ENCODE peak calls at places on chromosome 13, in six cellular contexts. N, Z, L, F, R and B are unnamed samples.
A peak's percentile ranks its signal among the peaks of the same experiment; 100 is the strongest.

GRCh38 chr13:77599351-77599750 is 63.8 kb downstream of the SCEL start:
- DNase-seq in N (no peak), F (no peak), L (no peak), Z (no peak), R (no peak), B (no peak)

GRCh38 chr13:71760226-71760591 is 106.8 kb downstream of the DACH1 start:
- DNase-seq in Z (no peak), F (no peak), L (no peak), N (no peak), R (no peak), B (no peak)

GRCh38 chr13:26561636-26562537 is 4.4 kb downstream of the WASF3 start:
- DNase-seq in N (no peak), L (no peak), F (peak; percentile 23), Z (no peak), R (no peak), B (no peak)

GRCh38 chr13:107867701-107868661 is 347.4 kb downstream of the LIG4 start:
- DNase-seq in R (peak; percentile 35), L (no peak), Z (no peak), N (peak; percentile 81), F (peak; percentile 83), B (no peak)

GRCh38 chr13:25988655-25989054 is 63.2 kb downstream of the SHISA2 start:
- DNase-seq in N (no peak), R (no peak), Z (no peak), F (no peak), L (no peak), B (no peak)

GRCh38 chr13:98458431-98458830 is 118.5 kb downstream of the STK24 start:
- DNase-seq in F (no peak), Z (no peak), N (no peak), L (no peak), R (no peak), B (no peak)

GRCh38 chr13:51733656-51734334 is 70.2 kb downstream of the DHRS12 start:
- DNase-seq in F (peak; percentile 12), L (no peak), R (no peak), Z (no peak), N (no peak), B (no peak)

GRCh38 chr13:93730780-93731179 is 504.2 kb downstream of the GPC6 start:
- DNase-seq in Z (no peak), R (no peak), N (no peak), L (no peak), F (no peak), B (no peak)

GRCh38 chr13:89407357-89407756 is 1736.2 kb downstream of the SLITRK5 start:
- DNase-seq in N (no peak), Z (no peak), F (no peak), L (no peak), R (no peak), B (no peak)

GRCh38 chr13:73625562-73626339 is 508.5 kb downstream of the KLF12 start:
- DNase-seq in R (no peak), L (no peak), F (no peak), Z (no peak), N (no peak), B (no peak)

GRCh38 chr13:32284927-32285632 is 30.1 kb downstream of the ZAR1L start:
- DNase-seq in L (peak; percentile 7), R (peak; percentile 47), N (no peak), Z (no peak), F (no peak), B (no peak)

GRCh38 chr13:29494520-29494919 is 101.0 kb downstream of the SLC7A1 start:
- DNase-seq in N (no peak), R (no peak), Z (no peak), F (no peak), L (no peak), B (no peak)

GRCh38 chr13:104953588-104953987 is 1581.9 kb downstream of the EFNB2 start:
- DNase-seq in L (no peak), N (no peak), F (no peak), Z (no peak), R (no peak), B (no peak)

GRCh38 chr13:106680796-106681482 is 113.0 kb upstream of the ARGLU1 start:
- DNase-seq in Z (no peak), L (no peak), F (peak; percentile 82), N (no peak), R (no peak), B (no peak)

GRCh38 chr13:78742659-78743058 is 83.7 kb upstream of the OBI1 start:
- DNase-seq in F (peak; percentile 47), L (no peak), Z (no peak), N (no peak), R (no peak), B (no peak)

GRCh38 chr13:63288576-63288975 is 1872.9 kb upstream of the PCDH20 start:
- DNase-seq in L (no peak), N (no peak), F (no peak), R (no peak), Z (no peak), B (no peak)

GRCh38 chr13:46134961-46135522 is 30.2 kb upstream of the CPB2 start:
- DNase-seq in F (peak; percentile 65), R (peak; percentile 47), N (no peak), L (peak; percentile 34), Z (no peak), B (peak; percentile 64)

GRCh38 chr13:100108913-100109507 is 20.1 kb downstream of the PCCA start:
- DNase-seq in L (no peak), Z (no peak), R (no peak), N (no peak), F (no peak), B (no peak)

GRCh38 chr13:98420560-98421175 is 156.2 kb downstream of the STK24 start:
- DNase-seq in R (no peak), L (no peak), Z (no peak), N (no peak), F (no peak), B (no peak)

GRCh38 chr13:41111454-41111853 is 21.1 kb downstream of the KBTBD6 start:
- DNase-seq in Z (no peak), R (no peak), F (no peak), N (no peak), L (no peak), B (no peak)

GRCh38 chr13:99805361-99805760 is 166.2 kb downstream of the ZIC5 start:
- DNase-seq in R (no peak), Z (no peak), N (peak; percentile 51), L (no peak), F (peak; percentile 77), B (no peak)

GRCh38 chr13:108322206-108322824 is 52.8 kb downstream of the TNFSF13B start:
- DNase-seq in Z (no peak), F (peak; percentile 70), N (no peak), L (peak; percentile 28), R (no peak), B (no peak)

GRCh38 chr13:33904431-33904830 is 86.5 kb downstream of the RFC3 start:
- DNase-seq in R (no peak), F (no peak), Z (no peak), N (no peak), L (no peak), B (no peak)

GRCh38 chr13:20442798-20443381 is 82.8 kb downstream of the CRYL1 start:
- DNase-seq in F (no peak), N (no peak), R (no peak), Z (peak; percentile 88), L (no peak), B (no peak)

GRCh38 chr13:99610702-99611289 is 109.5 kb downstream of the TM9SF2 start:
- DNase-seq in F (peak; percentile 22), N (no peak), Z (no peak), L (no peak), R (no peak), B (no peak)

GRCh38 chr13:43848250-43848649 is 31.3 kb downstream of the CCDC122 start:
- DNase-seq in R (no peak), F (no peak), L (no peak), Z (no peak), N (no peak), B (no peak)

DNA sequence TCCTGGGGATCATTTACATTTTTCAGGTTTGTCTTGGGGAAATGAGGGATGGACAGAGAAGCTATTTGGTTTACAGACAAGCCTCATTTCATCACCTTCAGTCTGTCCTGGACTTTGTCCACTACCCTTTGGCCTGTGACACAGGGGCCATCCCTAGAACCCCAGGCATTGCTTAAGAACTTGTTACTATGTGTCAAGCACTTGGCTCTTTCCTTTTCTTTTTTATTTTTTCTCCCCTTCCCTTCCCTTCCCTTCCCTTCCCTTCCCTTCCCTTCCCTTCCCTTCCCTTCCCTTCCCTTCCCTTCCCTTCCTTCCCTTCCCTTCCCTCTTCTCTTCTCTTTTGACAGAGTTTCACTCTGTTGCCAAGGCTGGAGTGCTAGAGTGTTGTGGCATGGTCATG is 253.1 kb downstream of the OLFM4 start:
- DNase-seq in R (no peak), F (no peak), N (no peak), Z (no peak), L (no peak), B (no peak)
- H3K4me1 ChIP-seq in R (no peaks in the 10 kb centered on the region), F (peaks cover 7% of the 10 kb centered on the region), N (no peaks in the 10 kb centered on the region), Z (no peaks in the 10 kb centered on the region), L (no peaks in the 10 kb centered on the region), B (no peaks in the 10 kb centered on the region)

DNA sequence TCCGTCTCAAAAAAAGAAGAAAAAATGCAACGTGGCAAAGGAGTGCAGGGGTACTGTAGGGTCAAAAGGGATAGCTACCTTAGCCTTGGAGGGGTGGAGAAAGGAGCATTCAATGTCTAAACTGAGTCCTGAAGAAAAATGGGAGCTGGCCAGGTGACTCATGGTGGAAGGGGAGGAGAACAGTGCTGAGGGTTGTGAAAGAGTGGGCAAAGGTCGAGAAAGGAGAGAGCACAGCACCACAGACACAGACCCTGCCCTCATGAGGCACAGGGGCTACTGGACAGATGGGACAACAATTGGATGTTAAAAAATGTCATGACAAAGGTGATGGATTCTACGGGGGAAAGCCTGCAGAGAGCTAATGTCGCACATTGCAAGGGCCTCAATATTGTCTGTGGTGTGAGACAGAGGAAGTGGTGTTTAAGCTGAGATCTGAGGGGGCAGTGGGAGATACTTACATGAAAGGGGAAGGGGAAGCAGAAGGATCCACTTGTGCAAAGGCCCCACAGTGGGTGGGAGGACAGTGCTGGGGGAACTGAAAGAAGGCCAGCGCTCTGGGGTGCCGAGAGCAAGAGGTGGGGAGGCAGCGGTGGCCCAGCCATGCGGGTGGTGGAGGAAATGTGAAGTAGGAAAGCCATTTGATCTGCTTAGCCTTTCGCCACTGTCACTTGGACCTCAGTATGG is 42.9 kb upstream of the URAD start:
- DNase-seq in L (no peak), Z (peak; percentile 20), N (no peak), F (no peak), R (no peak), B (no peak)
- TF ChIP-seq POLR2AphosphoS5 in L (no peak), Z (no peak), N (no peak), F (no peak), R (no peak), B (no peak)

GRCh38 chr13:97256343-97256783 is 34.2 kb downstream of the MBNL2 start:
- DNase-seq in Z (no peak), R (no peak), F (no peak), L (peak; percentile 98), N (no peak), B (no peak)
- H3K4me3 ChIP-seq in Z (no peak overlapping the region), R (no peak overlapping the region), F (no peak overlapping the region), L (peak overlapping the region; percentile 39), N (no peak overlapping the region), B (no peak overlapping the region)

DNA sequence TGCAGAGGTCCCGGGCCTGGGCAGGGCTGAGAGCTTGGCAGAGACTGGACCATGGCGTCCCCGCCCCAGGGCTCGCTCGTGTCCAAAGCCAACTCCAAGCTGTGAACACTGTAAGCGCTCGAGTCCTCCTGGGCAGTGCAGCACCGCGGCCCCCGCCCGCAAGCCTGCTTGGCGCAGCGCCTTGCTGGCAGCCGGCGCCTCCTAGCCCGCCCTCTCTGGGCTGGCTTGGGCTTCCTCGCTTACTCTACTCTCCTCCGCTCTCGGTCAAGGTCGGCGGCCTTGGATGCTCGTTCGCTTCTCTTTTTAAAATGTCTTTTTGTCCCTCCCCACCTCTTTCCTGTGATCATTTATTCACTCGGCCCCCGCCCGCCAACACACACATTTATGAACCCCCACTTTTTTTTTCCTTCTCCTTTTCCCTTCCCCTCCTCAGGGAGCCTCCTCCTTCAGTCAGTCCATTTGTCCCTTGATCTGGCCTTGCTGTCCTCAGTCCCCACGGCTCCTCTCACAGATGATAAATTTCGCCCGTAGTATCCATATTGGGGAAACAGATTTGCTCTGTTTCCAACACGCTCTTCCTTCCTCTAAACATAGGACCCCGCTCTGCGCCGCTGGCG is 1.9 kb downstream of the GSX1 start:
- DNase-seq in Z (no peak), R (no peak), N (peak; percentile 61), L (no peak), F (peak; percentile 63), B (no peak)
- H3K4me1 ChIP-seq in Z (peaks cover 25% of the 10 kb centered on the region), R (peaks cover 37% of the 10 kb centered on the region), N (peaks cover 37% of the 10 kb centered on the region), L (no peaks in the 10 kb centered on the region), F (peaks cover 68% of the 10 kb centered on the region), B (peaks cover 12% of the 10 kb centered on the region)